ENCODE peak calls at places on chromosomes 5 and 9, in six cellular contexts. One of them, this sample, is unnamed.

GRCh38 chr5:11319851-11320580 is 559.0 kb upstream of the DAP start:
- DNase-seq in SK-N-SH: no peak
- DNase-seq in GM23338: no peak
- DNase-seq in OCI-LY7: no peak
- DNase-seq in PC-3: peak
- DNase-seq in HCT116: no peak
- DNase-seq in this sample: no peak

GRCh38 chr5:34708777-34709176 is 52.6 kb downstream of the RAI14 start:
- DNase-seq in SK-N-SH: no peak
- DNase-seq in GM23338: no peak
- DNase-seq in OCI-LY7: no peak
- DNase-seq in PC-3: no peak
- DNase-seq in HCT116: no peak
- DNase-seq in this sample: no peak

GRCh38 chr9:8552732-8553131 is 753.2 kb upstream of the DMAC1 start:
- DNase-seq in SK-N-SH: no peak
- DNase-seq in GM23338: no peak
- DNase-seq in OCI-LY7: no peak
- DNase-seq in PC-3: no peak
- DNase-seq in HCT116: no peak
- DNase-seq in this sample: no peak

GRCh38 chr9:125203259-125203658 is 2.9 kb downstream of the RABEPK start:
- DNase-seq in SK-N-SH: no peak
- DNase-seq in GM23338: no peak
- DNase-seq in OCI-LY7: no peak
- DNase-seq in PC-3: no peak
- DNase-seq in HCT116: no peak
- DNase-seq in this sample: no peak

GRCh38 chr9:7216004-7216821 is 458.4 kb downstream of the KDM4C start:
- DNase-seq in SK-N-SH: no peak
- DNase-seq in GM23338: no peak
- DNase-seq in OCI-LY7: no peak
- DNase-seq in PC-3: peak
- DNase-seq in HCT116: no peak
- DNase-seq in this sample: no peak

GRCh38 chr9:94161673-94162072 is 77.4 kb downstream of the PTPDC1 start:
- DNase-seq in SK-N-SH: no peak
- DNase-seq in GM23338: no peak
- DNase-seq in OCI-LY7: no peak
- DNase-seq in PC-3: no peak
- DNase-seq in HCT116: no peak
- DNase-seq in this sample: no peak

GRCh38 chr5:138466058-138466899 is 1.0 kb downstream of the EGR1 start:
- DNase-seq in SK-N-SH: peak
- DNase-seq in GM23338: no peak
- DNase-seq in OCI-LY7: no peak
- DNase-seq in PC-3: no peak
- DNase-seq in HCT116: no peak
- DNase-seq in this sample: no peak

GRCh38 chr9:121607434-121608248 is 43.8 kb upstream of the DAB2IP start:
- DNase-seq in SK-N-SH: peak
- DNase-seq in GM23338: no peak
- DNase-seq in OCI-LY7: no peak
- DNase-seq in PC-3: peak
- DNase-seq in HCT116: peak
- DNase-seq in this sample: peak

GRCh38 chr5:553874-554273 is 29.6 kb upstream of the SLC9A3 start:
- DNase-seq in SK-N-SH: no peak
- DNase-seq in GM23338: peak
- DNase-seq in OCI-LY7: no peak
- DNase-seq in PC-3: peak
- DNase-seq in HCT116: peak
- DNase-seq in this sample: no peak

GRCh38 chr5:55173696-55174101 is 722 bp upstream of the CDC20B start:
- DNase-seq in SK-N-SH: peak
- DNase-seq in GM23338: peak
- DNase-seq in OCI-LY7: no peak
- DNase-seq in PC-3: no peak
- DNase-seq in HCT116: no peak
- DNase-seq in this sample: peak

GRCh38 chr5:143213851-143214363 is 189.6 kb downstream of the NR3C1 start:
- DNase-seq in SK-N-SH: no peak
- DNase-seq in GM23338: no peak
- DNase-seq in OCI-LY7: no peak
- DNase-seq in PC-3: no peak
- DNase-seq in HCT116: no peak
- DNase-seq in this sample: no peak

GRCh38 chr5:39906146-39906545 is 481.4 kb upstream of the DAB2 start:
- DNase-seq in SK-N-SH: no peak
- DNase-seq in GM23338: no peak
- DNase-seq in OCI-LY7: no peak
- DNase-seq in PC-3: peak
- DNase-seq in HCT116: no peak
- DNase-seq in this sample: no peak

GRCh38 chr5:126983874-126984266 is 46.5 kb downstream of the MARCHF3 start:
- DNase-seq in SK-N-SH: no peak
- DNase-seq in GM23338: no peak
- DNase-seq in OCI-LY7: no peak
- DNase-seq in PC-3: no peak
- DNase-seq in HCT116: no peak
- DNase-seq in this sample: no peak

GRCh38 chr9:86733929-86734328 is 213.4 kb downstream of the GAS1 start:
- DNase-seq in SK-N-SH: no peak
- DNase-seq in GM23338: no peak
- DNase-seq in OCI-LY7: no peak
- DNase-seq in PC-3: no peak
- DNase-seq in HCT116: no peak
- DNase-seq in this sample: no peak

GRCh38 chr5:14452685-14453084 is 128.9 kb upstream of the OTULINL start:
- DNase-seq in SK-N-SH: no peak
- DNase-seq in GM23338: no peak
- DNase-seq in OCI-LY7: no peak
- DNase-seq in PC-3: no peak
- DNase-seq in HCT116: no peak
- DNase-seq in this sample: no peak

GRCh38 chr9:114614373-114614772 is 3.3 kb downstream of the TMEM268 start:
- DNase-seq in SK-N-SH: peak
- DNase-seq in GM23338: peak
- DNase-seq in OCI-LY7: no peak
- DNase-seq in PC-3: no peak
- DNase-seq in HCT116: no peak
- DNase-seq in this sample: no peak

GRCh38 chr9:137140151-137141012 is 1.4 kb downstream of the GRIN1 start:
- DNase-seq in SK-N-SH: no peak
- DNase-seq in GM23338: no peak
- DNase-seq in OCI-LY7: no peak
- DNase-seq in PC-3: no peak
- DNase-seq in HCT116: no peak
- DNase-seq in this sample: peak

GRCh38 chr5:93078082-93079038 is 502.7 kb downstream of the NR2F1-AS1 start:
- DNase-seq in SK-N-SH: peak
- DNase-seq in GM23338: no peak
- DNase-seq in OCI-LY7: no peak
- DNase-seq in PC-3: peak
- DNase-seq in HCT116: peak
- DNase-seq in this sample: no peak

GRCh38 chr5:180689071-180689694 is 39.8 kb upstream of the FLT4 start:
- DNase-seq in SK-N-SH: no peak
- DNase-seq in GM23338: no peak
- DNase-seq in OCI-LY7: no peak
- DNase-seq in PC-3: no peak
- DNase-seq in HCT116: no peak
- DNase-seq in this sample: no peak

GRCh38 chr5:2857837-2858236 is 106.4 kb upstream of the IRX2 start:
- DNase-seq in SK-N-SH: no peak
- DNase-seq in GM23338: no peak
- DNase-seq in OCI-LY7: no peak
- DNase-seq in PC-3: no peak
- DNase-seq in HCT116: no peak
- DNase-seq in this sample: no peak

GRCh38 chr9:94630833-94631232 is 8.5 kb downstream of the FBP1 start:
- DNase-seq in SK-N-SH: no peak
- DNase-seq in GM23338: peak
- DNase-seq in OCI-LY7: no peak
- DNase-seq in PC-3: peak
- DNase-seq in HCT116: no peak
- DNase-seq in this sample: peak

DNA sequence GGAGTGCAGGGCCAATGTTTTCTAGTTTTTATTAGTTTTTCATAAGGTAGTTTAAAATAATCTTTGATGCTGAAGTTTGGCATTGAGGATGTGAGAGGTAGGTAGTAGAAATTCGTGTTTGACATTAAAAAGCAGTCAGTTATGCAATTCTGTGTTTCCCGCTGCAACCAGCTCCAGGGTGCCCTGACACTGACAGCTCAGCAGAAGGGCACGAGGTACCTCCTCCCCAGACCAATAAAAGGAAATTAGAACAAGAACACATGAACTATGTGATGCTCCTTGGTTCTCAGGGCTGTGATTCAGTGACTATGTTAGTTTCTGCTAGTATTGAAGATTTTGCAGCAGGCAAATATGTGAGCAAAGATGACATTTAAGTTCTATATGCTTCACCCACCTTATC is 40.2 kb downstream of the NSUN2 start:
- DNase-seq in SK-N-SH: no peak
- DNase-seq in GM23338: no peak
- DNase-seq in OCI-LY7: no peak
- DNase-seq in PC-3: no peak
- DNase-seq in HCT116: no peak
- DNase-seq in this sample: no peak
- TF ChIP-seq EZH2phosphoT487 in SK-N-SH: no peak
- TF ChIP-seq EZH2phosphoT487 in GM23338: no peak
- TF ChIP-seq EZH2phosphoT487 in OCI-LY7: no peak
- TF ChIP-seq EZH2phosphoT487 in PC-3: no peak
- TF ChIP-seq EZH2phosphoT487 in HCT116: no peak
- TF ChIP-seq EZH2phosphoT487 in this sample: no peak

GRCh38 chr9:73155389-73155788 is 3.7 kb downstream of the ANXA1 start:
- DNase-seq in SK-N-SH: no peak
- DNase-seq in GM23338: no peak
- DNase-seq in OCI-LY7: no peak
- DNase-seq in PC-3: no peak
- DNase-seq in HCT116: no peak
- DNase-seq in this sample: no peak

GRCh38 chr9:73155968-73156592 is 4.4 kb downstream of the ANXA1 start:
- DNase-seq in SK-N-SH: no peak
- DNase-seq in GM23338: no peak
- DNase-seq in OCI-LY7: no peak
- DNase-seq in PC-3: no peak
- DNase-seq in HCT116: no peak
- DNase-seq in this sample: no peak

GRCh38 chr9:73154760-73155159 is 3.1 kb downstream of the ANXA1 start:
- DNase-seq in SK-N-SH: no peak
- DNase-seq in GM23338: no peak
- DNase-seq in OCI-LY7: no peak
- DNase-seq in PC-3: peak
- DNase-seq in HCT116: no peak
- DNase-seq in this sample: no peak

GRCh38 chr9:73157811-73158210 is 6.1 kb downstream of the ANXA1 start:
- DNase-seq in SK-N-SH: no peak
- DNase-seq in GM23338: no peak
- DNase-seq in OCI-LY7: no peak
- DNase-seq in PC-3: no peak
- DNase-seq in HCT116: no peak
- DNase-seq in this sample: no peak

GRCh38 chr9:73156593-73157187 is 5.0 kb downstream of the ANXA1 start:
- DNase-seq in SK-N-SH: no peak
- DNase-seq in GM23338: no peak
- DNase-seq in OCI-LY7: no peak
- DNase-seq in PC-3: no peak
- DNase-seq in HCT116: no peak
- DNase-seq in this sample: no peak
- H3K4me2 ChIP-seq in SK-N-SH: peak
- H3K4me2 ChIP-seq in GM23338: no peak
- H3K4me2 ChIP-seq in OCI-LY7: no peak
- H3K4me2 ChIP-seq in PC-3: peak
- H3K4me2 ChIP-seq in HCT116: no peak
- H3K4me2 ChIP-seq in this sample: no peak

GRCh38 chr9:27394154-27394825 is 97.3 kb upstream of the EQTN start:
- DNase-seq in SK-N-SH: no peak
- DNase-seq in GM23338: no peak
- DNase-seq in OCI-LY7: no peak
- DNase-seq in PC-3: peak
- DNase-seq in HCT116: no peak
- DNase-seq in this sample: peak
- TF ChIP-seq EZH2phosphoT487 in SK-N-SH: no peak
- TF ChIP-seq EZH2phosphoT487 in GM23338: no peak
- TF ChIP-seq EZH2phosphoT487 in OCI-LY7: no peak
- TF ChIP-seq EZH2phosphoT487 in PC-3: no peak
- TF ChIP-seq EZH2phosphoT487 in HCT116: no peak
- TF ChIP-seq EZH2phosphoT487 in this sample: no peak

GRCh38 chr9:37975639-37976038 is 71.7 kb upstream of the SLC25A51 start:
- DNase-seq in SK-N-SH: no peak
- DNase-seq in GM23338: no peak
- DNase-seq in OCI-LY7: no peak
- DNase-seq in PC-3: no peak
- DNase-seq in HCT116: no peak
- DNase-seq in this sample: no peak

GRCh38 chr9:37978983-37979382 is 75.1 kb upstream of the SLC25A51 start:
- DNase-seq in SK-N-SH: peak
- DNase-seq in GM23338: no peak
- DNase-seq in OCI-LY7: no peak
- DNase-seq in PC-3: no peak
- DNase-seq in HCT116: no peak
- DNase-seq in this sample: no peak

GRCh38 chr9:37974506-37975173 is 70.7 kb upstream of the SLC25A51 start:
- DNase-seq in SK-N-SH: no peak
- DNase-seq in GM23338: peak
- DNase-seq in OCI-LY7: no peak
- DNase-seq in PC-3: peak
- DNase-seq in HCT116: no peak
- DNase-seq in this sample: no peak

GRCh38 chr9:37977851-37978250 is 73.9 kb upstream of the SLC25A51 start:
- DNase-seq in SK-N-SH: peak
- DNase-seq in GM23338: no peak
- DNase-seq in OCI-LY7: no peak
- DNase-seq in PC-3: no peak
- DNase-seq in HCT116: no peak
- DNase-seq in this sample: no peak

DNA sequence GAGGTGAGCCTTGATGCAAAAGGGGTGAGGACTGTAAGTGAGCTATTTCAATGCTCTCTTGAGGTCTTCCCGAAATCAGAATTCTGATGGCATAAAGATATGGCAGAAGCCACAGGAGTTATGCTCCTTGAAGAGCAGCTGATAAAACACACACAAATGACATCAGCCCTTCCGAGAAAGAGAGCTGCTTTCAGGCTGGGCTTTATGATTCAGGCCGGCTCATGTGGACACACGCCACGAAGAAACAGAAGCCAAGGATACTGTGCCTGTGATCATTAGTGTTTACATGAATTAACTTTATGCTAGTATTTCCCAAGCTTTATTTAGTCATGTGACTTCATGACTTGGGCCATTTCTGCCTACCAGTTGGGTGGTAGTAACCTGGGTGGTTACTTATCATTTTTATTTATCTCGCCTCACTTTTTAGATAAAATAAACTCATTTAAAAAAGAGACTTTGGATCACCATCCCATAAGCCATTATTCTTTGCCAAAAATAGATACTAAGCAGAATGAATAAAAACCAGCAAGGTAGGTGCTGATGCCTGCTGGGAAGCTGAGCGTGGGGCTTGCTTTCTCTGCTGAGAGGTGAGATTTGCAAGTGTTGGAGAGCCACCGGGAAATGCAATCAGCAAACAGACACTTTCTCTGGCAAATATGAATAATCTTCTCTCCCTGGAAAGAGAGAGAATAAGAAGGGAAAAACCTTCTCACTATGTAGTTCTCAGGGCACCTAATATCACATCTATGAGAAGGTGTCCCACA is 73.0 kb upstream of the SLC25A51 start:
- DNase-seq in SK-N-SH: no peak
- DNase-seq in GM23338: no peak
- DNase-seq in OCI-LY7: no peak
- DNase-seq in PC-3: peak
- DNase-seq in HCT116: no peak
- DNase-seq in this sample: no peak
- H3K4me2 ChIP-seq in SK-N-SH: peak
- H3K4me2 ChIP-seq in GM23338: no peak
- H3K4me2 ChIP-seq in OCI-LY7: no peak
- H3K4me2 ChIP-seq in PC-3: no peak
- H3K4me2 ChIP-seq in HCT116: no peak
- H3K4me2 ChIP-seq in this sample: no peak

This sample was measured in neural progenitor cell.